ENCODE peak calls at places on chromosome 2, in five cellular contexts. N, R, O, Q and I are unnamed samples.

GRCh38 chr2:39243469-39244123 is at the start of gene CDKL4:
- DNase-seq in O (no peak), R (no peak), N (no peak), Q (no peak), I (peak; percentile 6)

GRCh38 chr2:236170678-236171212 is 2.6 kb upstream of the GBX2 start:
- DNase-seq in R (no peak), O (no peak), N (no peak), Q (no peak), I (no peak)

GRCh38 chr2:37415128-37415817 is 70.8 kb downstream of the QPCT start:
- DNase-seq in Q (peak; percentile 54), O (no peak), R (peak; percentile 57), N (peak; percentile 55), I (peak; percentile 52)

GRCh38 chr2:8285081-8285480 is 396.8 kb upstream of the ID2 start:
- DNase-seq in O (no peak), R (peak; percentile 64), N (peak; percentile 24), Q (no peak), I (peak; percentile 27)

GRCh38 chr2:196229013-196229412 is 57.6 kb upstream of the STK17B start:
- DNase-seq in N (no peak), O (no peak), Q (no peak), R (no peak), I (no peak)

GRCh38 chr2:3179208-3179607 is 198.4 kb downstream of the EIPR1 start:
- DNase-seq in R (peak; percentile 87), Q (no peak), O (peak; percentile 80), N (no peak), I (no peak)

GRCh38 chr2:74931940-74932339 is 26.5 kb upstream of the POLE4 start:
- DNase-seq in R (no peak), N (no peak), O (no peak), Q (no peak), I (no peak)

GRCh38 chr2:149160701-149161217 is 122.3 kb downstream of the LYPD6B start:
- DNase-seq in R (no peak), O (no peak), N (peak; percentile 47), Q (no peak), I (no peak)

GRCh38 chr2:143241403-143242088 is 112.3 kb downstream of the ARHGAP15 start:
- DNase-seq in R (peak; percentile 63), O (no peak), Q (no peak), N (no peak), I (no peak)

GRCh38 chr2:203327918-203328734 is at the start of gene ABI2:
- DNase-seq in N (peak; percentile 96), O (peak; percentile 95), R (peak; percentile 97), Q (peak; percentile 86), I (peak; percentile 80)

GRCh38 chr2:49175831-49176230 is 21.5 kb upstream of the FSHR start:
- DNase-seq in Q (no peak), O (no peak), R (no peak), N (no peak), I (no peak)

GRCh38 chr2:43105586-43106562 is 120.5 kb downstream of the ZFP36L2 start:
- DNase-seq in N (peak; percentile 46), Q (no peak), O (no peak), R (peak; percentile 72), I (peak; percentile 65)

GRCh38 chr2:64391940-64392339 is 62.0 kb upstream of the LGALSL start:
- DNase-seq in Q (no peak), N (peak; percentile 54), R (no peak), O (no peak), I (no peak)

GRCh38 chr2:67159929-67160328 is 237.2 kb upstream of the ETAA1 start:
- DNase-seq in O (no peak), Q (no peak), R (no peak), N (no peak), I (peak; percentile 39)

GRCh38 chr2:191728710-191729597 is 51.0 kb downstream of the NABP1 start:
- DNase-seq in N (no peak), R (no peak), Q (peak; percentile 43), O (no peak), I (no peak)

GRCh38 chr2:78992807-78993517 is 32.5 kb upstream of the REG3G start:
- DNase-seq in O (peak; percentile 69), R (peak; percentile 89), Q (no peak), N (peak; percentile 34), I (no peak)
- TF ChIP-seq CTCF in O (no peak), R (no peak), Q (no peak), N (no peak), I (no peak)

GRCh38 chr2:127066942-127067341 is 40.0 kb downstream of the BIN1 start:
- DNase-seq in N (no peak), R (no peak), O (no peak), Q (no peak), I (peak; percentile 74)
- H3K4me3 ChIP-seq in N (no peak overlapping the region), R (no peak overlapping the region), O (no peak overlapping the region), Q (no peak overlapping the region), I (no peak overlapping the region)

GRCh38 chr2:187453078-187453641 is 5.1 kb upstream of the CALCRL start:
- DNase-seq in Q (peak; percentile 48), N (peak; percentile 13), R (no peak), O (no peak), I (peak; percentile 64)
- TF ChIP-seq CTCF in Q (peak; percentile 28), N (peak; percentile 39), R (peak; percentile 77), O (no peak), I (peak; percentile 49)

GRCh38 chr2:73652348-73652747 is 10.1 kb upstream of the NAT8 start:
- DNase-seq in O (no peak), Q (no peak), N (no peak), R (no peak), I (no peak)
- H3K4me3 ChIP-seq in O (no peak overlapping the region), Q (no peak overlapping the region), N (no peak overlapping the region), R (no peak overlapping the region), I (no peak overlapping the region)

DNA sequence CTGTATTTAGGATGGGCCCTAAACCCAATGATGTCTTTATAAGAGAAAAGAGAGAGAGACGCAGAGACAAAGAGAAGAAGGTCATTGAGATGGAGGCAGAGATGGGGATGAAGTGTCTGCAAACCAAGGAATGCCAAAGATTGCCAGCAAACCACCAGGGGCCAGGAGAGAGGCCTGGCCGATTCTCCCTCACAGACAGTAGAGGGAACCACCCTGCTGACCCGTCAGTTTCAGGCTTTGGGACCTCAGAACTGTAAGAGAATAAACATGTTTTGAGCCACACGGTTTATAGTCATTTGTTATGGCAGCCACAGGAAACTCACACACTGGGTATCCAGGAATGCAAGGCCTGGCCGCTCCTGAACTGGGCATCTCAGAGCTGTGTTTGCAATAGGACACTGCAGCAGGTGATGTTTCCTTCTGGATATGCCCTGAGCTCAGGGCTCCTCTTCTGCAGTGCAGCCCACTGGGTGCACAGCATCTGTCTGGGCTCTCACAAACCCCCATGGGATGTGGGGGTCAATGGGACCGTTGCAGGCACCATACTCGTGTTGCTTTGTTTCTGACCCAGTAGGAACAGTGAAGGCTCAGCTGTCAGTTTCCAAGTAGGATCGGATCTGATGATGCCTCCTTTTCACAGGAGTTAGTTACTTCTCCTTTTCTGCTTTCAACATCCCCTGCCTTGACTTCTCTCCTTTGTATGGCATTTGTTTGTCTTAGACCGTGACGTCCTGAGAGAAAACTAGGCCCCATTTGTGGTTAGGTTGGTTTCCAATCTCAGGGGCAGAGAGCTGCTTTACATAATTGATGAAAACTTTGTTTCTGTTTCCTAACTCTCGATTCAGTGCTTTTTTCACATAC is 20.8 kb downstream of the PTPN18 start:
- DNase-seq in R (peak; percentile 71), O (no peak), Q (no peak), N (no peak), I (no peak)
- TF ChIP-seq CTCF in R (peak; percentile 70), O (peak; percentile 57), Q (peak; percentile 26), N (peak; percentile 16), I (peak; percentile 17)